ENCODE peak calls at places on chromosomes 4 and X, in nine cellular contexts. M is CD4-positive, CD25-positive, alpha-beta regulatory T cell; W is AG09309; S is ascending aorta; H is H54; B is choroid plexus epithelial cell; T is CD4-positive, alpha-beta T cell; X is pancreas; P is sigmoid colon. N is an unnamed sample.

GRCh38 chr4:169604131-169604900 is 8.1 kb downstream of the NEK1 start:
- DNase-seq in M (no peak), W (peak), S (no peak), H (no peak), B (peak), T (no peak), X (no peak), P (no peak), N (no peak)

GRCh38 chr4:79638735-79639134 is 230.7 kb upstream of the GK2 start:
- DNase-seq in M (no peak), W (no peak), S (no peak), H (no peak), B (no peak), T (no peak), X (no peak), P (no peak), N (no peak)

GRCh38 chrX:15947648-15948317 is 93.2 kb upstream of the AP1S2 start:
- DNase-seq in M (no peak), W (peak), S (no peak), H (peak), B (peak), T (no peak), X (no peak), P (no peak), N (no peak)

GRCh38 chrX:65677954-65678469 is 10.6 kb downstream of the MSN start:
- DNase-seq in M (no peak), W (peak), S (no peak), H (peak), B (peak), T (no peak), X (no peak), P (peak), N (no peak)

GRCh38 chrX:40581333-40581910 is 652 bp downstream of the ATP6AP2 start:
- DNase-seq in M (peak), W (no peak), S (no peak), H (no peak), B (peak), T (no peak), X (no peak), P (no peak), N (peak)

GRCh38 chr4:106529348-106530033 is 160.9 kb upstream of the GIMD1 start:
- DNase-seq in M (no peak), W (no peak), S (no peak), H (no peak), B (peak), T (no peak), X (no peak), P (no peak), N (no peak)

GRCh38 chrX:54721424-54721823 is 76.6 kb downstream of the ITIH6 start:
- DNase-seq in M (no peak), W (no peak), S (no peak), H (peak), B (no peak), T (no peak), X (no peak), P (no peak), N (no peak)

GRCh38 chrX:69025802-69026301 is 139.4 kb downstream of the PJA1 start:
- DNase-seq in M (no peak), W (peak), S (no peak), H (no peak), B (peak), T (no peak), X (no peak), P (no peak), N (no peak)

GRCh38 chrX:154468217-154468616 is 10.1 kb downstream of the PLXNA3 start:
- DNase-seq in M (no peak), W (no peak), S (no peak), H (no peak), B (no peak), T (no peak), X (no peak), P (no peak), N (no peak)

GRCh38 chr4:56786955-56787354 is 34.5 kb downstream of the SPINK2 start:
- DNase-seq in M (no peak), W (peak), S (no peak), H (peak), B (peak), T (no peak), X (peak), P (peak), N (no peak)

GRCh38 chrX:10022580-10023245 is 55.6 kb downstream of the CLDN34 start:
- DNase-seq in M (no peak), W (no peak), S (no peak), H (no peak), B (peak), T (no peak), X (no peak), P (peak), N (no peak)

GRCh38 chr4:53706422-53707032 is 115.2 kb upstream of the LNX1 start:
- DNase-seq in M (no peak), W (peak), S (no peak), H (no peak), B (peak), T (no peak), X (no peak), P (no peak), N (no peak)

GRCh38 chr4:25919676-25920075 is 5.7 kb downstream of the SMIM20 start:
- DNase-seq in M (no peak), W (no peak), S (no peak), H (no peak), B (no peak), T (no peak), X (no peak), P (no peak), N (no peak)

GRCh38 chr4:3112979-3113469 is 38.5 kb downstream of the HTT start:
- DNase-seq in M (no peak), W (no peak), S (no peak), H (no peak), B (no peak), T (no peak), X (no peak), P (no peak), N (no peak)

GRCh38 chr4:57214654-57215411 is 104.6 kb upstream of the IGFBP7 start:
- DNase-seq in M (no peak), W (no peak), S (no peak), H (no peak), B (peak), T (no peak), X (no peak), P (no peak), N (no peak)

GRCh38 chr4:39320381-39321115 is 45.6 kb downstream of the RFC1 start:
- DNase-seq in M (no peak), W (no peak), S (no peak), H (no peak), B (peak), T (no peak), X (no peak), P (no peak), N (no peak)

GRCh38 chr4:74433541-74434172 is 11.3 kb upstream of the AREG start:
- DNase-seq in M (no peak), W (no peak), S (no peak), H (no peak), B (peak), T (no peak), X (no peak), P (no peak), N (no peak)

GRCh38 chrX:80335062-80335830 is 85.0 kb upstream of the TENT5D start:
- DNase-seq in M (no peak), W (no peak), S (no peak), H (no peak), B (no peak), T (no peak), X (peak), P (peak), N (no peak)

GRCh38 chrX:9519546-9520210 is 54.8 kb downstream of the TBL1X start:
- DNase-seq in M (no peak), W (peak), S (no peak), H (no peak), B (no peak), T (no peak), X (no peak), P (peak), N (no peak)

GRCh38 chr4:93646225-93646930 is 182.2 kb upstream of the ATOH1 start:
- DNase-seq in M (no peak), W (no peak), S (no peak), H (no peak), B (no peak), T (no peak), X (no peak), P (no peak), N (no peak)

GRCh38 chr4:111778543-111778942 is 366.7 kb upstream of the FAM241A start:
- DNase-seq in M (no peak), W (no peak), S (no peak), H (no peak), B (peak), T (no peak), X (no peak), P (no peak), N (no peak)

GRCh38 chr4:138645289-138645688 is 370.3 kb upstream of the NOCT start:
- DNase-seq in M (no peak), W (no peak), S (no peak), H (no peak), B (peak), T (no peak), X (no peak), P (no peak), N (no peak)

GRCh38 chr4:304987-305680 is at the start of gene ZNF732:
- DNase-seq in M (no peak), W (no peak), S (no peak), H (no peak), B (peak), T (no peak), X (peak), P (no peak), N (no peak)

GRCh38 chrX:27251369-27251768 is 211.8 kb downstream of the PPP4R3C start:
- DNase-seq in M (no peak), W (no peak), S (no peak), H (no peak), B (no peak), T (no peak), X (no peak), P (no peak), N (no peak)

GRCh38 chr4:79078339-79078738 is 139.1 kb upstream of the PAQR3 start:
- DNase-seq in M (no peak), W (no peak), S (no peak), H (no peak), B (no peak), T (no peak), X (no peak), P (peak), N (no peak)

GRCh38 chr4:184472540-184473264 is 1.6 kb downstream of the IRF2 start:
- DNase-seq in M (peak), W (no peak), S (peak), H (peak), B (peak), T (peak), X (peak), P (peak), N (peak)

GRCh38 chrX:139759637-139760036 is 51.7 kb upstream of the MCF2 start:
- DNase-seq in M (no peak), W (no peak), S (no peak), H (peak), B (peak), T (no peak), X (no peak), P (no peak), N (no peak)

GRCh38 chrX:368811-369562 is 17.7 kb downstream of the PPP2R3B start:
- DNase-seq in M (no peak), W (no peak), S (no peak), H (peak), B (peak), T (no peak), X (no peak), P (no peak), N (no peak)